ENCODE peak calls at places on chromosomes 3 and 15, in six cellular contexts. H is mammary epithelial cell, Q is left lung, E is A549, W is heart left ventricle, M is RWPE2. N is an unnamed sample. For H3K4me1, the result is how much of the 10 kb centered on the place peaks cover.

GRCh38 chr3:138331143-138331894 is 1.7 kb upstream of the NME9 start:
- DNase-seq in Q (no peak), M (no peak), E (no peak), W (no peak), H (no peak), N (no peak)

GRCh38 chr15:48191574-48192225 is at the start of gene CTXN2:
- DNase-seq in E (no peak), W (no peak), H (no peak), Q (no peak), M (no peak), N (no peak)

GRCh38 chr15:60001642-60002527 is 2.2 kb upstream of the FOXB1 start:
- DNase-seq in M (no peak), H (no peak), Q (no peak), E (no peak), W (no peak), N (no peak)

GRCh38 chr3:77407454-77407853 is 367.6 kb downstream of the ROBO2 start:
- DNase-seq in Q (no peak), E (no peak), M (no peak), W (no peak), H (no peak), N (no peak)

GRCh38 chr15:75732809-75733451 is 20.3 kb upstream of the CSPG4 start:
- DNase-seq in H (peak), E (peak), W (peak), M (peak), Q (peak), N (peak)

GRCh38 chr15:88484781-88485246 is 17.3 kb downstream of the MRPS11 start:
- DNase-seq in E (no peak), H (no peak), Q (no peak), M (no peak), W (no peak), N (no peak)

GRCh38 chr3:191136347-191136746 is 62.7 kb upstream of the OSTN start:
- DNase-seq in Q (no peak), M (no peak), H (peak), W (no peak), E (no peak), N (no peak)

GRCh38 chr3:170865209-170866094 is 4.5 kb downstream of the RPL22L1 start:
- DNase-seq in W (no peak), H (peak), Q (no peak), M (no peak), E (no peak), N (no peak)

GRCh38 chr3:2446146-2446545 is 347.5 kb downstream of the CNTN4 start:
- DNase-seq in W (no peak), H (no peak), E (no peak), M (no peak), Q (no peak), N (no peak)

GRCh38 chr3:48217449-48217848 is 5.8 kb upstream of the CAMP start:
- DNase-seq in H (no peak), M (no peak), W (no peak), E (no peak), Q (peak), N (no peak)

GRCh38 chr15:52558196-52558595 is 10.6 kb downstream of the ARPP19 start:
- DNase-seq in Q (no peak), H (peak), W (no peak), M (peak), E (no peak), N (no peak)

GRCh38 chr15:69593981-69594966 is 141.7 kb downstream of the RPLP1 start:
- DNase-seq in H (peak), E (peak), M (peak), Q (peak), W (peak), N (peak)

GRCh38 chr3:148648685-148649352 is 48.9 kb upstream of the AGTR1 start:
- DNase-seq in E (peak), H (no peak), W (no peak), Q (no peak), M (no peak), N (no peak)

GRCh38 chr15:35450492-35450891 is 95.5 kb downstream of the DPH6 start:
- DNase-seq in W (no peak), H (peak), E (no peak), Q (no peak), M (no peak), N (no peak)

GRCh38 chr15:79523266-79523665 is 91.1 kb downstream of the MINAR1 start:
- DNase-seq in M (no peak), H (no peak), W (no peak), Q (no peak), E (no peak), N (peak)

GRCh38 chr3:88003115-88003755 is 55.6 kb downstream of the CGGBP1 start:
- DNase-seq in M (no peak), Q (no peak), E (peak), W (no peak), H (peak), N (no peak)

GRCh38 chr15:34725565-34725964 is 29.2 kb downstream of the GJD2 start:
- DNase-seq in M (no peak), H (no peak), Q (no peak), W (no peak), E (no peak), N (no peak)

GRCh38 chr3:172709776-172710708 is 825 bp downstream of the NCEH1 start:
- DNase-seq in M (no peak), Q (peak), E (no peak), H (peak), W (peak), N (peak)

GRCh38 chr3:137065381-137065780 is 107.6 kb downstream of the IL20RB start:
- DNase-seq in E (no peak), H (no peak), W (no peak), M (no peak), Q (no peak), N (no peak)

GRCh38 chr15:56871180-56871579 is 47.3 kb upstream of the TCF12 start:
- DNase-seq in W (no peak), H (peak), M (no peak), E (peak), Q (no peak), N (no peak)

GRCh38 chr3:190718097-190718496 is 144.4 kb downstream of the GMNC start:
- DNase-seq in E (no peak), Q (no peak), W (no peak), H (no peak), M (no peak), N (no peak)

GRCh38 chr15:98755138-98755537 is 106.8 kb downstream of the IGF1R start:
- DNase-seq in M (no peak), W (no peak), E (no peak), H (peak), Q (no peak), N (no peak)
- TF ChIP-seq CTCF in M (no peak), W (no peak), E (no peak), H (no peak), Q (no peak), N (no peak)

GRCh38 chr3:111324645-111325044 is 217.4 kb upstream of the CD96 start:
- DNase-seq in W (no peak), H (no peak), M (no peak), E (no peak), Q (no peak), N (no peak)
- H3K4me3 ChIP-seq in W (no peak), H (no peak), M (no peak), E (no peak), Q (no peak), N (no peak)

DNA sequence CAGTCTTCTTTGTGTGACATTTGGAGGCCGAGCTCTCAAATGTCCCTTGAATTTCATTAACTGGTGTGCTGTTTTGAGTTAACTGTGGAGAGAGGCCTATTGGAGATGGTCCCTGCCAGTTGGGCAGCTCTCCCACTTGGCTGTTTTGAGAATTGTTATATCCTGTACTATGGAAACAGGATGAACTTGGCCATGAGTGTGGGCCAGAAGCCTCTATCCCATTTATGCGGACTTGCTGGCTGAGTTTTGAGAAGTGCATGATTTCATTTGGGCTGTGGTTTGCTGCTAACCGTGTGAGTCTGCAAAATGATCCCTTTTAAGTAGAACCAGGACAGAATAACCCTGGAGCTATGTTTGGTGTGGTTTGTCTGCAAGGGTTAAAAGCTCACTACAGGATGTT is 366.0 kb downstream of the PTPRG start:
- DNase-seq in Q (peak), W (peak), M (no peak), H (peak), E (no peak), N (peak)
- H3K4me1 ChIP-seq in Q (under half), W (under half), M (under half), H (under half), E (under half), N (half or more)

GRCh38 chr15:58980351-58980939 is 7.0 kb upstream of the RNF111 start:
- DNase-seq in M (no peak), Q (no peak), W (no peak), H (no peak), E (peak), N (no peak)
- TF ChIP-seq CTCF in M (peak), Q (peak), W (peak), H (peak), E (peak), N (peak)

DNA sequence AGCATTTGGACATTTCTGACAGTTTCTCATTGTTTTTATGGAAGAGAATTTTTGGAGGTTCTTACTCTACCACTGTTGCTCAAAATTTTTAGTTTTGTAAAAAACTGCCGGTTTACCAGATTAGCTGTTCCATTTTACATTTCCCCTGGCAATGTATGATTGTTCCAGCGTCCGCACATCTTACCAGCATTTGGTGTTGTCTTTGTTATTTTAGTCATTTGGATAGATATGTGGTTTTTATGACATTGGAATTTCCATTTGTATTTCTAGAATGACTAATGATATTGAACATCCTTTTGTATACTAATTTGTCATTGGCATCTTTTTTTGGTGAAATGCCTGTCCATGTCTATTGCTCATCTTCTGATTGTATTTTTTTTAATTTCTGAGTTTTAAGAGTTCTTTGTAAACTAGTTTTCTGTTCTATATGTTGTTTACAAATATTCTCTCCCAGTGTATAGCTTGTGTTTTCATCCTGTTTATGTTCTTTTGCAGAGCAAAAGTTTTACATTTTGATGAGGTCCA is 28.6 kb downstream of the LRRC28 start:
- DNase-seq in W (no peak), E (no peak), Q (no peak), H (no peak), M (no peak), N (no peak)
- H3K4me3 ChIP-seq in W (no peak), E (no peak), Q (no peak), H (no peak), M (no peak), N (no peak)